ENCODE peak calls at places on chromosomes 4 and X, in four cellular contexts. M is right lobe of liver, X is lower lobe of right lung, P is tibial nerve. N is an unnamed sample.

GRCh38 chr4:15466596-15466995 is 3.1 kb upstream of the CC2D2A start:
- DNase-seq in M (no peak), X (no peak), P (no peak), N (no peak)

GRCh38 chrX:107669276-107669675 is 41.0 kb downstream of the PRPS1 start:
- DNase-seq in M (no peak), X (no peak), P (no peak), N (no peak)

GRCh38 chr4:158155656-158156356 is 17.0 kb downstream of the GASK1B start:
- DNase-seq in M (no peak), X (no peak), P (no peak), N (no peak)

GRCh38 chr4:127047930-127048329 is 584.8 kb upstream of the INTU start:
- DNase-seq in M (no peak), X (no peak), P (no peak), N (no peak)

GRCh38 chrX:44094821-44095530 is 121.8 kb upstream of the NDP start:
- DNase-seq in M (no peak), X (no peak), P (no peak), N (no peak)

GRCh38 chrX:11724122-11725017 is 33.7 kb upstream of the MSL3 start:
- DNase-seq in M (no peak), X (no peak), P (peak; percentile 25), N (no peak)

GRCh38 chr4:123234966-123235365 is 161.6 kb upstream of the SPRY1 start:
- DNase-seq in M (no peak), X (no peak), P (no peak), N (no peak)

GRCh38 chr4:168336837-168337549 is 18.4 kb upstream of the DDX60 start:
- DNase-seq in M (no peak), X (no peak), P (no peak), N (no peak)

GRCh38 chr4:40621592-40622512 is 7.8 kb downstream of the RBM47 start:
- DNase-seq in M (peak; percentile 81), X (peak; percentile 88), P (peak; percentile 81), N (no peak)

GRCh38 chr4:47410271-47410670 is 53.2 kb downstream of the COMMD8 start:
- DNase-seq in M (no peak), X (no peak), P (no peak), N (no peak)

GRCh38 chr4:171067422-171067821 is 745.8 kb upstream of the GALNTL6 start:
- DNase-seq in M (no peak), X (no peak), P (no peak), N (no peak)

GRCh38 chr4:21885241-21885640 is 63.3 kb downstream of the KCNIP4 start:
- DNase-seq in M (no peak), X (no peak), P (no peak), N (no peak)

GRCh38 chrX:9977642-9978041 is 10.5 kb downstream of the CLDN34 start:
- DNase-seq in M (no peak), X (no peak), P (no peak), N (no peak)

GRCh38 chr4:33395731-33396485 is 2675.7 kb downstream of the PCDH7 start:
- DNase-seq in M (no peak), X (no peak), P (no peak), N (no peak)

GRCh38 chrX:39582091-39582490 is 515.7 kb downstream of the BCOR start:
- DNase-seq in M (no peak), X (no peak), P (no peak), N (no peak)

GRCh38 chrX:11423362-11423818 is 130.2 kb downstream of the AMELX start:
- DNase-seq in M (no peak), X (no peak), P (peak; percentile 22), N (no peak)

GRCh38 chr4:100516225-100516624 is 1.6 kb downstream of the EMCN start:
- DNase-seq in M (no peak), X (no peak), P (no peak), N (no peak)

GRCh38 chrX:140141444-140142029 is 176.2 kb upstream of the CXorf66 start:
- DNase-seq in M (no peak), X (no peak), P (peak; percentile 14), N (no peak)

GRCh38 chrX:10109695-10110094 is 47.1 kb upstream of the CLCN4 start:
- DNase-seq in M (no peak), X (no peak), P (no peak), N (no peak)

GRCh38 chrX:43822015-43822414 is 60.2 kb downstream of the MAOB start:
- DNase-seq in M (no peak), X (no peak), P (no peak), N (no peak)

GRCh38 chr4:156169011-156169410 is 215.3 kb upstream of the CTSO start:
- DNase-seq in M (no peak), X (no peak), P (no peak), N (no peak)

GRCh38 chr4:101184668-101185067 is 162.7 kb downstream of the PPP3CA start:
- DNase-seq in M (no peak), X (no peak), P (no peak), N (no peak)

GRCh38 chr4:158914178-158914577 is 145.4 kb downstream of the FNIP2 start:
- DNase-seq in M (no peak), X (no peak), P (no peak), N (no peak)

GRCh38 chrX:3066555-3066954 is 25.3 kb downstream of the ARSF start:
- DNase-seq in M (peak; percentile 60), X (no peak), P (no peak), N (no peak)

GRCh38 chr4:151356510-151356909 is 31.1 kb upstream of the SH3D19 start:
- DNase-seq in M (no peak), X (no peak), P (no peak), N (no peak)

GRCh38 chr4:73765296-73765695 is 24.9 kb downstream of the CXCL8 start:
- DNase-seq in M (no peak), X (no peak), P (no peak), N (no peak)

GRCh38 chrX:74449937-74450330 is 28.6 kb downstream of the SLC16A2 start:
- DNase-seq in M (no peak), X (no peak), P (no peak), N (no peak)

GRCh38 chr4:85741921-85742591 is 267.1 kb downstream of the ARHGAP24 start:
- DNase-seq in M (peak; percentile 52), X (no peak), P (no peak), N (no peak)

GRCh38 chr4:25666031-25666630 is 10.5 kb downstream of the SLC34A2 start:
- DNase-seq in M (no peak), X (no peak), P (no peak), N (no peak)

GRCh38 chr4:168711197-168712120 is 214.6 kb downstream of the PALLD start:
- DNase-seq in M (no peak), X (no peak), P (no peak), N (no peak)

GRCh38 chr4:152209772-152210493 is 326.0 kb downstream of the FBXW7 start:
- DNase-seq in M (no peak), X (no peak), P (no peak), N (no peak)

GRCh38 chrX:109533005-109533404 is 3.6 kb upstream of the NXT2 start:
- DNase-seq in M (no peak), X (no peak), P (no peak), N (no peak)

GRCh38 chr4:1172228-1172851 is at the start of gene SPON2:
- DNase-seq in M (peak; percentile 74), X (no peak), P (no peak), N (no peak)
- H3K36me3 ChIP-seq in M (peaks cover 2% of the 10 kb centered on the region), X (peaks cover 6% of the 10 kb centered on the region), P (no peaks in the 10 kb centered on the region), N (no peaks in the 10 kb centered on the region)

GRCh38 chrX:1384738-1385250 is 7.1 kb downstream of the SLC25A6 start:
- DNase-seq in M (peak; percentile 23), X (peak; percentile 30), P (no peak), N (no peak)

GRCh38 chrX:1387141-1387776 is 4.7 kb downstream of the SLC25A6 start:
- DNase-seq in M (peak; percentile 59), X (peak; percentile 44), P (no peak), N (no peak)

GRCh38 chrX:1385824-1386223 is 6.1 kb downstream of the SLC25A6 start:
- DNase-seq in M (peak; percentile 46), X (peak; percentile 32), P (no peak), N (no peak)

GRCh38 chrX:1386338-1387127 is 5.4 kb downstream of the SLC25A6 start:
- DNase-seq in M (peak; percentile 48), X (peak; percentile 39), P (no peak), N (no peak)

DNA sequence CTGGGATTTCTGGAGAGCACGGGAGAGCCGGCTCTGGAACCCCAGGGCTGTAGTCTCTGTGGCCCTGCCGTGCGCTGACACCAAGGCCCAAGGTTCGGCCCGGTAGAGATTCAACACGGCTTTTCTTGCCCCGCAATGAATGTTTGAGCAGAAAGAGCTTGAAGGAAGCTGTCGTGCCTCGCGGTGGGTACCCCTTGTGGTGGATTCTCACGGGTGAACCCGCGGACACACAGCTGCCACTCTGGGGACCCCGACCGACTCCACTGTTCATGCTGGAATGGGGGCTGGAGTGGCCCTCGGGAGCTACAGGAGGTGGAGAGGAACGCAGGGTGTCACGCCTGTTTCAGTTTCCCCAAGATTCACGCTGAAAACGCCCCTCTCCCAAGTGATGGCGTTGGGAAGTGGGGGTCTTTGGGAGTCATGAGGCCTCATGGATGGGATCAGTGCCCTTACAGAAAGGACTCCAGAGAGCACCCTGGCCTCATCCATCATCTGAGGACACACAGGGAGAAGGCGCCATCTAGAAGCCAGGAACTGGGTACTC is 6.6 kb downstream of the SLC25A6 start:
- DNase-seq in M (peak; percentile 55), X (peak; percentile 43), P (no peak), N (no peak)
- H3K36me3 ChIP-seq in M (peaks cover 32% of the 10 kb centered on the region), X (peaks cover 87% of the 10 kb centered on the region), P (no peaks in the 10 kb centered on the region), N (peaks cover 50% of the 10 kb centered on the region)

DNA sequence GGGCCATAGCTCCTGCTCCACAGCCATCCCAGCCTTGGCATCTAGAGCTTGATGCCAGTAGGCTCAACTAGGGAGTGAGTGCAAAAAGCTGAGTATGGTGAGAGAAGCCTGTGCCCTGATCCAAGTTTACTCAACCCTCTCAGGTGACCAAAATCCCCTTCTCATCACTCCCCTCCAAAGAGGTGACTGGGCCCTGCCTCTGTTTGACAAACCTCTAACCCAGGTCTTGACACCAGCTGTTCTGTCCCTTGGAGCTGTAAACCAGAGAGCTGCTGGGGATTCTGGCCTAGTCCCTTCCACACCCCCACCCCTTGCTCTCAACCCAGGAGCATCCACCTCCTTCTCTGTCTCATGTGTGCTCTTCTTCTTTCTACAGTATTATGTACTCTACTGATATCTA is 73.5 kb downstream of the MSN start:
- DNase-seq in M (no peak), X (no peak), P (no peak), N (no peak)
- H3K36me3 ChIP-seq in M (peaks cover 3% of the 10 kb centered on the region), X (peaks cover 63% of the 10 kb centered on the region), P (peaks cover 3% of the 10 kb centered on the region), N (peaks cover 44% of the 10 kb centered on the region)

DNA sequence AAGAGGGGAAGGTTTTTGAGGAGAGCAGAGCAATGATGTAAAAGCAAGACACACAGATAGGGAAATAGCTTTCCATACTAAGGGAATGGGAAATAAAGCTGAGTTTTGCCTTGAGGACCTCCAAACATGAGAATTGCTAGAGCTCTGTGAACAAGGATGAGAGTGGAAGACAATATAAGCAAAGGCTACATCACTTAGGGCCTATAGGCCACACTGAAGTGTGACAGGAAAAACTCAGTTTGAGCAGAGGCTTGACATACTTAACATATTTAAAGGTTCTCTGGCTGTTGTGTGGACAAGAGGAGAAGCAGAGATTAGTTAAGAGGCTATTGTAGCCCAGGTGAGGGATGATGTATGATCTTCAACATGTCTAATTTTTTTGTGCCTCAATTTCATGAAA is 5.3 kb upstream of the SRP72 start:
- DNase-seq in M (no peak), X (no peak), P (no peak), N (no peak)
- H3K36me3 ChIP-seq in M (peaks cover 3% of the 10 kb centered on the region), X (peaks cover 52% of the 10 kb centered on the region), P (no peaks in the 10 kb centered on the region), N (no peaks in the 10 kb centered on the region)

GRCh38 chr4:99078931-99079624 is 9.5 kb downstream of the ADH5 start:
- DNase-seq in M (no peak), X (no peak), P (no peak), N (no peak)
- H3K36me3 ChIP-seq in M (peaks cover 11% of the 10 kb centered on the region), X (peaks cover 100% of the 10 kb centered on the region), P (peaks cover 5% of the 10 kb centered on the region), N (peaks cover 50% of the 10 kb centered on the region)

GRCh38 chrX:47202877-47203276 is 9.2 kb downstream of the UBA1 start:
- DNase-seq in M (no peak), X (no peak), P (no peak), N (no peak)
- H3K36me3 ChIP-seq in M (peaks cover 37% of the 10 kb centered on the region), X (peaks cover 98% of the 10 kb centered on the region), P (peaks cover 18% of the 10 kb centered on the region), N (peaks cover 41% of the 10 kb centered on the region)

GRCh38 chr4:27017623-27018022 is 157.0 kb downstream of the STIM2 start:
- DNase-seq in M (no peak), X (no peak), P (no peak), N (no peak)
- H3K36me3 ChIP-seq in M (no peaks in the 10 kb centered on the region), X (peaks cover 46% of the 10 kb centered on the region), P (no peaks in the 10 kb centered on the region), N (peaks cover 19% of the 10 kb centered on the region)